ENCODE peak calls at places on chromosomes 16 and 17, in five cellular contexts. B is left kidney, Q is NCI-H1436, J is T follicular helper cell, D is NCI-H1694 treated with DMSO at 0.1 percent for 48 hours. U is an unnamed sample.

GRCh38 chr16:1740234-1740633 is 31.1 kb downstream of the NME3 start:
- DNase-seq in B (no peak), Q (no peak), J (no peak), D (no peak), U (no peak)

GRCh38 chr17:31497994-31498826 is 106.7 kb downstream of the RAB11FIP4 start:
- DNase-seq in B (no peak), Q (no peak), J (no peak), D (no peak), U (no peak)

GRCh38 chr17:80970044-80970761 is 21.4 kb upstream of the CHMP6 start:
- DNase-seq in B (peak; percentile 80), Q (peak; percentile 22), J (peak; percentile 15), D (peak; percentile 46), U (peak; percentile 19)

GRCh38 chr17:50768348-50768761 is 1.0 kb upstream of the ANKRD40CL start:
- DNase-seq in B (no peak), Q (no peak), J (no peak), D (no peak), U (no peak)

GRCh38 chr17:68740555-68741447 is 139.6 kb upstream of the FAM20A start:
- DNase-seq in B (no peak), Q (no peak), J (no peak), D (no peak), U (peak; percentile 2)

GRCh38 chr16:77059441-77059840 is 131.5 kb upstream of the MON1B start:
- DNase-seq in B (peak; percentile 69), Q (no peak), J (no peak), D (no peak), U (no peak)

GRCh38 chr16:89581045-89581695 is 5.6 kb downstream of the CPNE7 start:
- DNase-seq in B (no peak), Q (no peak), J (no peak), D (no peak), U (no peak)

GRCh38 chr17:11555530-11555929 is 42.7 kb upstream of the DNAH9 start:
- DNase-seq in B (no peak), Q (no peak), J (no peak), D (no peak), U (no peak)

GRCh38 chr17:75205793-75206163 is 299 bp downstream of the NUP85 start:
- DNase-seq in B (no peak), Q (no peak), J (no peak), D (no peak), U (no peak)

GRCh38 chr17:49280061-49280460 is 49.5 kb upstream of the PHOSPHO1 start:
- DNase-seq in B (no peak), Q (no peak), J (no peak), D (no peak), U (no peak)

GRCh38 chr16:68520649-68521086 is 18.4 kb upstream of the ZFP90 start:
- DNase-seq in B (peak; percentile 97), Q (peak; percentile 92), J (peak; percentile 81), D (peak; percentile 50), U (peak; percentile 81)

GRCh38 chr16:71754108-71754507 is 29.6 kb upstream of the PHLPP2 start:
- DNase-seq in B (no peak), Q (no peak), J (no peak), D (no peak), U (no peak)

GRCh38 chr16:75287708-75288107 is 36.3 kb upstream of the BCAR1 start:
- DNase-seq in B (peak; percentile 76), Q (no peak), J (no peak), D (no peak), U (no peak)

GRCh38 chr17:13568746-13569739 is 32.7 kb downstream of the HS3ST3A1 start:
- DNase-seq in B (peak; percentile 81), Q (no peak), J (no peak), D (no peak), U (no peak)

GRCh38 chr17:32628645-32629044 is 141.9 kb downstream of the CDK5R1 start:
- DNase-seq in B (no peak), Q (no peak), J (no peak), D (no peak), U (no peak)

GRCh38 chr17:61002316-61002736 is 324.7 kb downstream of the BCAS3 start:
- DNase-seq in B (peak; percentile 71), Q (peak; percentile 45), J (no peak), D (peak; percentile 82), U (peak; percentile 79)

GRCh38 chr16:3131755-3132377 is 3.0 kb upstream of the ZNF213 start:
- DNase-seq in B (peak; percentile 78), Q (no peak), J (no peak), D (no peak), U (no peak)

GRCh38 chr17:32777436-32777835 is 99.5 kb downstream of the MYO1D start:
- DNase-seq in B (no peak), Q (no peak), J (no peak), D (no peak), U (no peak)

GRCh38 chr17:76414334-76415295 is 30.2 kb downstream of the SPHK1 start:
- DNase-seq in B (peak; percentile 66), Q (peak; percentile 33), J (no peak), D (peak; percentile 76), U (no peak)

GRCh38 chr17:57935833-57936807 is 19.1 kb downstream of the CUEDC1 start:
- DNase-seq in B (peak; percentile 78), Q (no peak), J (no peak), D (no peak), U (no peak)

GRCh38 chr16:82241469-82242052 is 71.5 kb upstream of the MPHOSPH6 start:
- DNase-seq in B (no peak), Q (no peak), J (no peak), D (no peak), U (no peak)

GRCh38 chr16:85935391-85935956 is 36.5 kb downstream of the IRF8 start:
- DNase-seq in B (no peak), Q (no peak), J (no peak), D (no peak), U (peak; percentile 40)

GRCh38 chr17:67562036-67562435 is 155.7 kb upstream of the NOL11 start:
- DNase-seq in B (no peak), Q (no peak), J (no peak), D (no peak), U (no peak)

GRCh38 chr17:7852919-7853692 is 1.8 kb upstream of the TMEM88 start:
- DNase-seq in B (no peak), Q (no peak), J (no peak), D (no peak), U (no peak)

GRCh38 chr16:57371494-57372371 is 557 bp upstream of the CX3CL1 start:
- DNase-seq in B (no peak), Q (no peak), J (no peak), D (no peak), U (no peak)

GRCh38 chr17:18356624-18357023 is 6.7 kb downstream of the SHMT1 start:
- DNase-seq in B (no peak), Q (no peak), J (no peak), D (no peak), U (no peak)

GRCh38 chr16:53950677-53951076 is 246.7 kb downstream of the FTO start:
- DNase-seq in B (no peak), Q (no peak), J (no peak), D (no peak), U (no peak)

GRCh38 chr16:87499189-87499486 is 6.3 kb upstream of the ZCCHC14 start:
- DNase-seq in B (peak; percentile 24), Q (no peak), J (no peak), D (no peak), U (no peak)